ENCODE peak calls at places on chromosomes 1 and 21, in six cellular contexts. O is suprapubic skin; B is bronchial epithelial cell; Z is RWPE1; P is CD8-positive, alpha-beta T cell; H is fibroblast of mammary gland. W is an unnamed sample.

GRCh38 chr1:33943978-33944377 is 80.1 kb downstream of the HMGB4 start:
- DNase-seq in O (no peak), B (no peak), Z (no peak), P (no peak), H (peak), W (no peak)

GRCh38 chr1:10642403-10643080 is 153.9 kb downstream of the CASZ1 start:
- DNase-seq in O (no peak), B (no peak), Z (no peak), P (no peak), H (no peak), W (no peak)

GRCh38 chr1:145955436-145955835 is 2.4 kb downstream of the LIX1L start:
- DNase-seq in O (no peak), B (no peak), Z (no peak), P (no peak), H (peak), W (no peak)

GRCh38 chr1:71422221-71422620 is 341.4 kb upstream of the ZRANB2 start:
- DNase-seq in O (no peak), B (no peak), Z (no peak), P (no peak), H (no peak), W (no peak)

GRCh38 chr1:68442822-68443556 is 6.8 kb downstream of the RPE65 start:
- DNase-seq in O (no peak), B (peak), Z (peak), P (no peak), H (peak), W (peak)

GRCh38 chr1:169529068-169529642 is 43.4 kb upstream of the SLC19A2 start:
- DNase-seq in O (no peak), B (peak), Z (peak), P (no peak), H (no peak), W (no peak)

GRCh38 chr21:44949161-44950015 is 9.6 kb downstream of the SLX9 start:
- DNase-seq in O (peak), B (peak), Z (peak), P (peak), H (peak), W (peak)

GRCh38 chr1:248402748-248403147 is at the start of gene OR2T1:
- DNase-seq in O (no peak), B (no peak), Z (no peak), P (no peak), H (no peak), W (no peak)

GRCh38 chr21:31161157-31161556 is 122.9 kb upstream of the KRTAP19-8 start:
- DNase-seq in O (no peak), B (peak), Z (peak), P (no peak), H (peak), W (peak)

GRCh38 chr1:165424454-165425283 is 20.3 kb downstream of the RXRG start:
- DNase-seq in O (no peak), B (no peak), Z (no peak), P (no peak), H (peak), W (no peak)

GRCh38 chr1:69551476-69552324 is 16.0 kb upstream of the LRRC7 start:
- DNase-seq in O (no peak), B (no peak), Z (no peak), P (no peak), H (no peak), W (no peak)

GRCh38 chr1:194289569-194290266 is 1103.3 kb upstream of the B3GALT2 start:
- DNase-seq in O (no peak), B (no peak), Z (no peak), P (peak), H (no peak), W (no peak)

GRCh38 chr1:232045134-232045533 is 418.5 kb downstream of the DISC1 start:
- DNase-seq in O (no peak), B (no peak), Z (no peak), P (no peak), H (no peak), W (no peak)

GRCh38 chr1:173268786-173269277 is 61.7 kb upstream of the TNFSF4 start:
- DNase-seq in O (no peak), B (no peak), Z (no peak), P (no peak), H (no peak), W (no peak)

GRCh38 chr1:212413902-212414327 is 771 bp downstream of the PACC1 start:
- DNase-seq in O (no peak), B (no peak), Z (peak), P (no peak), H (no peak), W (peak)

GRCh38 chr1:234989479-234990327 is 138.9 kb downstream of the TOMM20 start:
- DNase-seq in O (no peak), B (no peak), Z (no peak), P (no peak), H (peak), W (no peak)

GRCh38 chr1:93703649-93704048 is 22.0 kb upstream of the BCAR3 start:
- DNase-seq in O (no peak), B (peak), Z (no peak), P (no peak), H (peak), W (no peak)

GRCh38 chr1:57770772-57771171 is 346.9 kb upstream of the DAB1 start:
- DNase-seq in O (no peak), B (peak), Z (no peak), P (no peak), H (peak), W (no peak)

GRCh38 chr21:45934570-45934969 is 47.0 kb upstream of the COL6A1 start:
- DNase-seq in O (no peak), B (no peak), Z (no peak), P (no peak), H (no peak), W (no peak)

GRCh38 chr1:239732770-239733169 is 346.4 kb downstream of the CHRM3 start:
- DNase-seq in O (no peak), B (no peak), Z (no peak), P (no peak), H (no peak), W (no peak)

GRCh38 chr1:53176452-53177344 is 19.9 kb upstream of the CPT2 start:
- DNase-seq in O (no peak), B (peak), Z (no peak), P (no peak), H (no peak), W (no peak)

GRCh38 chr1:41699861-41700248 is 215.4 kb upstream of the EDN2 start:
- DNase-seq in O (no peak), B (no peak), Z (no peak), P (no peak), H (no peak), W (no peak)

GRCh38 chr21:21003701-21004100 is 5.5 kb downstream of the NCAM2 start:
- DNase-seq in O (no peak), B (peak), Z (no peak), P (no peak), H (peak), W (no peak)

GRCh38 chr1:11188858-11189451 is at the start of gene ANGPTL7:
- DNase-seq in O (no peak), B (no peak), Z (no peak), P (no peak), H (no peak), W (no peak)

GRCh38 chr1:165635329-165635728 is 4.3 kb downstream of the MGST3 start:
- DNase-seq in O (no peak), B (no peak), Z (no peak), P (no peak), H (no peak), W (no peak)

GRCh38 chr1:8947127-8947691 is 1.5 kb downstream of the CA6 start:
- DNase-seq in O (no peak), B (no peak), Z (no peak), P (no peak), H (no peak), W (peak)

GRCh38 chr1:87644500-87645245 is 316.0 kb downstream of the LMO4 start:
- DNase-seq in O (no peak), B (peak), Z (no peak), P (no peak), H (peak), W (no peak)

GRCh38 chr1:23588749-23589505 is 29.6 kb upstream of the ID3 start:
- DNase-seq in O (no peak), B (peak), Z (peak), P (no peak), H (peak), W (no peak)

GRCh38 chr1:169572184-169572583 is 14.1 kb downstream of the F5 start:
- DNase-seq in O (no peak), B (peak), Z (no peak), P (no peak), H (no peak), W (no peak)

GRCh38 chr1:203985676-203986075 is 87.2 kb upstream of the SOX13 start:
- DNase-seq in O (no peak), B (peak), Z (no peak), P (no peak), H (no peak), W (no peak)

GRCh38 chr1:29222686-29223085 is 8.0 kb downstream of the MECR start:
- DNase-seq in O (no peak), B (no peak), Z (no peak), P (no peak), H (no peak), W (no peak)

GRCh38 chr1:157163273-157164127 is 25.3 kb upstream of the ETV3 start:
- DNase-seq in O (peak), B (peak), Z (peak), P (peak), H (peak), W (peak)
- TF ChIP-seq CTCF in O (peak), B (peak), Z (peak), P (peak), H (peak), W (peak)

DNA sequence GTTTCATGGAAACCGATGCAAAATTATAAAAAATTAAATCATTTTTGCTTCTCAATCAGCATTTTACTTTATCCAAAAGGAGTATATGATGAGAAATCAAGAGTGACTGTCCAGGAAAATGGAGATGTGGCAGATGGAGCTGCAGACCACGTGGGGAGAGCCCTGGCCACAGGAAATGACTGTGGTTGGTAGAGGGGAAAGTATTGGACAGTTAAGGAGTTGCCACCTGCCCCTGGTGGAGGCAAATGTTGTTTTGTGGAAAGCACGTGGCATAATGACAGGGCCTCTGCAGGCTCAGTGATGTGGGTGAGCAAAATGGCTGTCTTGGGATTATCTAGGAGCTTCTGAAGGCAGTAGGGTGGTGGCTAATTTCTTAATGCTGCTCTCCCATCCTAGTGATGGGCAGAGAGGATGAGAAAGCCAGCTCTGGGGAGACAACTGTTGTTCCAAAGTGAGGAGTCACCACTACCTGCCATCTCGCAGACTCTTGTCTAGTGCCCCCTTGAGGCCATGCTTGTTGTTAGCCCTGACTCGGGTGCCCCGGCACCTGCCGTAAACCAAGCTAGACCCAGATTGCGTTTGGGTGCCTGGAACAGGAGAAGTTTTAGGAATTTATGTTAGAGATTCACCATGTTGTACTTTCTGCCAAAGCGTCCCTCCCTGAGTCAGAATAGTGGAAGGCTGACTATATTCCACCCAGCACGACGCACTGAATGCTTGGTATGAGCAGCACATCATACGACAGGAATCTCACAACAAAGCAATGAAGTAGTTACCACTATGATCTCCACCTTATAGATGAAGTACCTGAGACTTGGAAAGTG is 144.0 kb downstream of the ROR1 start:
- DNase-seq in O (no peak), B (peak), Z (no peak), P (no peak), H (peak), W (no peak)
- TF ChIP-seq CTCF in O (no peak), B (peak), Z (no peak), P (no peak), H (peak), W (peak)

GRCh38 chr1:84141177-84142003 is 2.7 kb upstream of the PRKACB start:
- DNase-seq in O (no peak), B (peak), Z (peak), P (no peak), H (peak), W (no peak)
- TF ChIP-seq CTCF in O (no peak), B (peak), Z (peak), P (peak), H (peak), W (peak)

GRCh38 chr1:186984959-186985358 is 156.2 kb downstream of the PLA2G4A start:
- DNase-seq in O (no peak), B (no peak), Z (no peak), P (no peak), H (no peak), W (no peak)

GRCh38 chr1:186983327-186983726 is 154.6 kb downstream of the PLA2G4A start:
- DNase-seq in O (no peak), B (no peak), Z (no peak), P (no peak), H (peak), W (no peak)

GRCh38 chr1:186985889-186986491 is 157.2 kb downstream of the PLA2G4A start:
- DNase-seq in O (no peak), B (peak), Z (peak), P (no peak), H (peak), W (peak)

GRCh38 chr1:186987065-186987464 is 158.3 kb downstream of the PLA2G4A start:
- DNase-seq in O (no peak), B (no peak), Z (no peak), P (no peak), H (no peak), W (no peak)

GRCh38 chr1:186987769-186988168 is 159.0 kb downstream of the PLA2G4A start:
- DNase-seq in O (no peak), B (no peak), Z (no peak), P (no peak), H (no peak), W (no peak)
- TF ChIP-seq CTCF in O (no peak), B (no peak), Z (peak), P (no peak), H (peak), W (peak)

GRCh38 chr1:46410156-46411009 is 16.3 kb downstream of the FAAH start:
- DNase-seq in O (no peak), B (no peak), Z (no peak), P (no peak), H (peak), W (no peak)

GRCh38 chr1:46411010-46411405 is 16.9 kb downstream of the FAAH start:
- DNase-seq in O (no peak), B (no peak), Z (no peak), P (no peak), H (no peak), W (no peak)

GRCh38 chr1:46413596-46413985 is 19.5 kb downstream of the FAAH start:
- DNase-seq in O (no peak), B (no peak), Z (no peak), P (peak), H (no peak), W (no peak)

GRCh38 chr1:46412853-46413595 is 18.9 kb downstream of the FAAH start:
- DNase-seq in O (no peak), B (no peak), Z (no peak), P (no peak), H (no peak), W (no peak)

DNA sequence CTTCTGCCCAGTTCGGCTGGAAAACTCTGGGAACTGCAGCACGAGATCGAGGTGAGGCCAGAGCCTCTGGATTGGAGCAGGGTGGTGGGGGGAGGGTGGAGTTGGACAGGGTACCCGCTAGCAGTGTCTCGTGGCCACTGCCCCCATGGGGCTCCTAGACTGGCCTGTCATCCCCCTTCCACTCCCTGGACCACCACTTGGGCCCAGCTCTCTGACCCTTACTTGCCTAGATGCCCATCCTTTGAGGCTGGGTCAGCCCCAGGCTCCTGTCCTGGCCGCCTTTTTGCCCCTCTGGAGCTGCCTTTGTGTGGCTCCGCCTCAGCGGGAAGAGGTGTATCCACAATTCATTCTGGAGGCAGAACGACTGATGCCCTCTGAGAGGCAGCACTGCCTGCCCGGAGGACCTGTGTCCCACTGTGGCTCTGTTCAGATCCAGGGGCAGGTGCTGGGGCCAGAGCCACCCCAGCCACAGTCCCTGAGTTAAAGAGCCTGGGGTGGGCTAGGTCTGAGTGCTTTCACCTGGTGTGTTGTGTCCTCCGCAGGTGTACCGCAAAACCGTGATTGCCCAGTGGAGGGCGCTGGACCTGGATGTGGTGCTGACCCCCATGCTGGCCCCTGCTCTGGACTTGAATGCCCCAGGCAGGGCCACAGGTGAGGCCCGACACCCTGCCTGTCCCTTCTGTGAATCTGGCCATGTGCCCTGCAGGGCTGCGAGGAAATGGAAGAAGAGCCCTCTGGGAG is 17.7 kb downstream of the FAAH start:
- DNase-seq in O (no peak), B (no peak), Z (no peak), P (peak), H (no peak), W (no peak)
- TF ChIP-seq CTCF in O (no peak), B (peak), Z (peak), P (peak), H (peak), W (peak)

DNA sequence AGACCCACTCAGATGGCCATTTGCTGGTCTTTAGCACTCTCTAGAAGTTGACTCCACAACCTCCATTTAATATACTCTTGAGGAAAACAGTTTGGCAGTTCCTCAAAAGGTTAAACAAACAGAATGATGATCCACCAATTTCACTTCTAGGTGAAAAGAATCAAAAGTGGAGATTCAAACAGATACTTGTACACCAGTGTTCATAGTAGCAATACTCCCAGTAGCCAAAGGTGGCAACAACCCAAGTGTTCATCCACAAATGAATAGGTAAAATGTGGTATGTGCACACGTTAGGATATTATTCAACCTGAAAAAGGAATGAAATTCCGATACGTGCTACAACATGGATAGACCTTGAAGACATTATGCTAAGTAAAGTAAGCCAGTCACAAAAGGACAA is 6.3 kb downstream of the PRCC start:
- DNase-seq in O (no peak), B (no peak), Z (no peak), P (no peak), H (no peak), W (no peak)
- TF ChIP-seq CTCF in O (no peak), B (no peak), Z (no peak), P (peak), H (peak), W (peak)

DNA sequence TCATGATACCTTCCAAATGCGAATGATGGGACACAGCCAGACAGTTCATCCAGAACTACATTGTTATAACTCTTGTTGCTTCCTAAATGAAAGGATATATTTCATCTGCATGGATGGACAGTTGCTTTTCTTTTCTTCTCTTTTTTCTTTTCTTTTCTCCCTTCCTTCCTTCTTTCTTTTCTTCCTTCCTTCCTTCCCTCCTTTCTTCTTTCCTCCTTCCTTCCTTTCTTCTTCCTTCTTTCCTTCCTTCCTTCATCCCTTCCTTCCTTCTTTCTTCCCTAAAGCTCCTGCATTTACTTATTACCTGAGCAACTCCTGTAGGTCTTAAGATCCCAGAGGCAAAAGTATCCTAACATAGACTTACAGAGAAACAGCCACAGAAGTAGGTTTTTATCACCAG is 221.6 kb downstream of the DUSP10 start:
- DNase-seq in O (no peak), B (no peak), Z (no peak), P (no peak), H (no peak), W (no peak)
- TF ChIP-seq CTCF in O (no peak), B (no peak), Z (no peak), P (no peak), H (no peak), W (no peak)

GRCh38 chr1:84668185-84668584 is 22.1 kb downstream of the SSX2IP start:
- DNase-seq in O (no peak), B (peak), Z (no peak), P (no peak), H (peak), W (no peak)
- TF ChIP-seq CTCF in O (no peak), B (peak), Z (no peak), P (no peak), H (peak), W (no peak)

GRCh38 chr21:39022901-39023693 is 160.2 kb downstream of the PSMG1 start:
- DNase-seq in O (no peak), B (no peak), Z (no peak), P (no peak), H (peak), W (no peak)
- TF ChIP-seq CTCF in O (no peak), B (no peak), Z (no peak), P (no peak), H (peak), W (peak)

GRCh38 chr1:196732526-196732925 is 42.1 kb upstream of the CFHR3 start:
- DNase-seq in O (no peak), B (no peak), Z (no peak), P (no peak), H (no peak), W (no peak)
- TF ChIP-seq CTCF in O (no peak), B (no peak), Z (no peak), P (no peak), H (peak), W (peak)